ENCODE peak calls at places on chromosome 3, in six cellular contexts. J, Z, V, E, W and X are unnamed samples.

GRCh38 chr3:159859836-159860235 is 128.8 kb upstream of the IL12A start:
- DNase-seq in W (no peak), J (no peak), V (no peak), Z (no peak), E (no peak), X (no peak)

GRCh38 chr3:169836942-169837275 is 24.2 kb upstream of the LRRC34 start:
- DNase-seq in V (no peak), W (no peak), E (no peak), Z (no peak), J (no peak), X (no peak)

GRCh38 chr3:113514265-113514769 is 639 bp downstream of the SPICE1 start:
- DNase-seq in E (no peak), Z (no peak), J (no peak), V (no peak), W (no peak), X (peak; percentile 12)

GRCh38 chr3:60998855-60999254 is 252.4 kb downstream of the FHIT start:
- DNase-seq in V (no peak), Z (no peak), E (peak; percentile 12), W (no peak), J (no peak), X (no peak)

GRCh38 chr3:88195951-88196434 is 46.2 kb downstream of the C3orf38 start:
- DNase-seq in W (no peak), Z (no peak), J (no peak), E (no peak), V (no peak), X (no peak)

GRCh38 chr3:184378650-184379374 is 805 bp upstream of the THPO start:
- DNase-seq in W (no peak), E (no peak), V (no peak), Z (no peak), J (no peak), X (no peak)

GRCh38 chr3:168424059-168424765 is 328.5 kb upstream of the GOLIM4 start:
- DNase-seq in E (peak; percentile 77), V (no peak), W (no peak), J (no peak), Z (no peak), X (no peak)

GRCh38 chr3:112514527-112515128 is 15.4 kb upstream of the BTLA start:
- DNase-seq in V (no peak), E (no peak), W (no peak), J (no peak), Z (no peak), X (no peak)

GRCh38 chr3:159458010-159458409 is 530.6 kb upstream of the IL12A start:
- DNase-seq in W (peak; percentile 35), E (peak; percentile 98), V (no peak), Z (peak; percentile 9), J (no peak), X (no peak)

GRCh38 chr3:16866447-16867025 is 18.2 kb upstream of the PLCL2 start:
- DNase-seq in V (no peak), J (no peak), Z (no peak), E (peak; percentile 53), W (no peak), X (peak; percentile 16)

GRCh38 chr3:151949706-151950105 is 76.3 kb downstream of the SUCNR1 start:
- DNase-seq in V (no peak), Z (no peak), W (no peak), J (no peak), E (peak; percentile 46), X (no peak)

GRCh38 chr3:42052132-42052866 is 38.9 kb upstream of the TRAK1 start:
- DNase-seq in W (peak; percentile 7), Z (no peak), V (no peak), E (no peak), J (no peak), X (no peak)

GRCh38 chr3:30544811-30545210 is 61.6 kb upstream of the TGFBR2 start:
- DNase-seq in Z (no peak), E (peak; percentile 95), V (no peak), W (no peak), J (no peak), X (no peak)

GRCh38 chr3:129015388-129016105 is 14.4 kb downstream of the EFCC1 start:
- DNase-seq in J (no peak), W (no peak), E (no peak), V (no peak), Z (no peak), X (peak; percentile 36)

GRCh38 chr3:124887177-124887995 is at the start of gene ITGB5:
- DNase-seq in E (peak; percentile 70), W (peak; percentile 91), V (peak; percentile 90), Z (peak; percentile 91), J (peak; percentile 29), X (no peak)

GRCh38 chr3:42209917-42210316 is 56.1 kb downstream of the CCK start:
- DNase-seq in W (no peak), E (no peak), V (no peak), Z (no peak), J (no peak), X (no peak)

GRCh38 chr3:41198526-41198925 is 779 bp upstream of the CTNNB1 start:
- DNase-seq in Z (peak; percentile 62), J (no peak), E (no peak), W (peak; percentile 47), V (no peak), X (no peak)

GRCh38 chr3:159828542-159828943 is 160.1 kb upstream of the IL12A start:
- DNase-seq in J (peak; percentile 35), W (peak; percentile 77), Z (peak; percentile 58), E (peak; percentile 69), V (peak; percentile 74), X (peak; percentile 29)

GRCh38 chr3:177474652-177475051 is 277.4 kb upstream of the TBL1XR1 start:
- DNase-seq in E (no peak), W (no peak), J (no peak), Z (no peak), V (no peak), X (no peak)

GRCh38 chr3:42613462-42613861 is 13.0 kb downstream of the NKTR start:
- DNase-seq in J (no peak), E (peak; percentile 53), Z (no peak), W (no peak), V (peak; percentile 20), X (peak; percentile 14)

GRCh38 chr3:125039041-125039896 is 16.5 kb downstream of the HEG1 start:
- DNase-seq in V (no peak), J (no peak), E (no peak), Z (peak; percentile 90), W (no peak), X (no peak)

GRCh38 chr3:183306798-183307671 is 54.0 kb downstream of the B3GNT5 start:
- DNase-seq in E (peak; percentile 81), V (no peak), W (peak; percentile 87), Z (no peak), J (no peak), X (peak; percentile 10)

GRCh38 chr3:45779746-45780735 is 16.3 kb downstream of the SLC6A20 start:
- DNase-seq in Z (no peak), E (no peak), V (no peak), W (no peak), J (no peak), X (no peak)

GRCh38 chr3:45865568-45865955 is 20.8 kb upstream of the CCR9 start:
- DNase-seq in V (no peak), E (no peak), J (no peak), Z (no peak), W (no peak), X (no peak)

GRCh38 chr3:111282024-111282423 is 210.4 kb downstream of the NECTIN3 start:
- DNase-seq in W (no peak), E (no peak), J (no peak), Z (no peak), V (no peak), X (no peak)

GRCh38 chr3:30286007-30286669 is 320.3 kb upstream of the TGFBR2 start:
- DNase-seq in W (peak; percentile 19), E (peak; percentile 93), J (peak; percentile 68), Z (peak; percentile 12), V (peak; percentile 39), X (no peak)

GRCh38 chr3:48467473-48468267 is 21.1 kb downstream of the ATRIP start:
- DNase-seq in E (no peak), V (no peak), Z (no peak), J (no peak), W (no peak), X (no peak)

GRCh38 chr3:139418144-139418543 is 28.7 kb upstream of the COPB2 start:
- DNase-seq in Z (no peak), E (peak; percentile 41), W (no peak), V (no peak), J (peak; percentile 8), X (no peak)

GRCh38 chr3:100033184-100033583 is 81.1 kb downstream of the FILIP1L start:
- DNase-seq in J (no peak), V (no peak), E (peak; percentile 25), W (peak; percentile 53), Z (no peak), X (no peak)

GRCh38 chr3:109369510-109369909 is 32.2 kb upstream of the DPPA4 start:
- DNase-seq in Z (peak; percentile 45), E (peak; percentile 35), J (peak; percentile 6), V (no peak), W (peak; percentile 10), X (no peak)

GRCh38 chr3:29202368-29202767 is 78.5 kb upstream of the RBMS3 start:
- DNase-seq in J (no peak), E (peak; percentile 84), V (no peak), Z (no peak), W (no peak), X (no peak)

GRCh38 chr3:172259726-172260248 is 188.5 kb downstream of the GHSR start:
- DNase-seq in E (no peak), V (no peak), Z (no peak), W (no peak), J (no peak), X (no peak)
- H3K4me1 ChIP-seq in E (no peaks in the 10 kb centered on the region), V (peaks cover 11% of the 10 kb centered on the region), Z (peaks cover 23% of the 10 kb centered on the region), W (peaks cover 33% of the 10 kb centered on the region), J (no peaks in the 10 kb centered on the region), X (no peaks in the 10 kb centered on the region)

GRCh38 chr3:8872291-8872690 is 91.0 kb downstream of the RAD18 start:
- DNase-seq in J (no peak), W (no peak), Z (no peak), V (no peak), E (no peak), X (no peak)

GRCh38 chr3:8873740-8874139 is 89.5 kb downstream of the RAD18 start:
- DNase-seq in W (no peak), V (no peak), Z (no peak), E (no peak), J (no peak), X (no peak)

GRCh38 chr3:8879347-8879944 is 83.8 kb downstream of the RAD18 start:
- DNase-seq in E (no peak), Z (no peak), W (no peak), V (no peak), J (no peak), X (no peak)

GRCh38 chr3:8871306-8871705 is 92.0 kb downstream of the RAD18 start:
- DNase-seq in Z (no peak), E (no peak), J (no peak), W (no peak), V (no peak), X (no peak)

GRCh38 chr3:8875831-8876230 is 87.4 kb downstream of the RAD18 start:
- DNase-seq in V (no peak), Z (no peak), J (no peak), W (no peak), E (no peak), X (no peak)
- TF ChIP-seq EZH2phosphoT487 in V (no peak), Z (no peak), J (no peak), W (no peak), E (no peak), X (no peak)

GRCh38 chr3:126202281-126203079 is 22.1 kb upstream of the ALDH1L1 start:
- DNase-seq in E (no peak), J (no peak), Z (peak; percentile 27), W (no peak), V (no peak), X (no peak)
- TF ChIP-seq CTCF in E (no peak), J (no peak), Z (no peak), W (no peak), V (no peak), X (no peak)

GRCh38 chr3:38149701-38150100 is 11.2 kb downstream of the MYD88 start:
- DNase-seq in E (no peak), J (no peak), Z (no peak), W (no peak), V (no peak), X (no peak)
- H3K4me1 ChIP-seq in E (peaks cover 37% of the 10 kb centered on the region), J (peaks cover 1% of the 10 kb centered on the region), Z (no peaks in the 10 kb centered on the region), W (no peaks in the 10 kb centered on the region), V (peaks cover 5% of the 10 kb centered on the region), X (no peaks in the 10 kb centered on the region)